ENCODE peak calls at places on chromosomes 3 and 15, in ten cellular contexts. Y, S, T, B, K, Q, G, D, U and C are unnamed samples. For H3K9me3, the result is how much of the 10 kb centered on the place peaks cover.

GRCh38 chr15:55916666-55917409 is 76.6 kb downstream of the NEDD4 start:
- DNase-seq in B (no peak), S (no peak), K (no peak), T (no peak), U (peak), G (no peak), Q (no peak), D (no peak), Y (no peak), C (no peak)

GRCh38 chr3:12004741-12005513 is 739 bp downstream of the SYN2 start:
- DNase-seq in Y (no peak), T (no peak), S (no peak), D (no peak), Q (no peak), K (no peak), G (no peak), B (peak), U (no peak), C (peak)

GRCh38 chr3:61725851-61726333 is 164.5 kb downstream of the PTPRG start:
- DNase-seq in G (no peak), U (peak), K (peak), B (no peak), Y (no peak), Q (no peak), T (no peak), S (peak), D (no peak), C (no peak)

GRCh38 chr3:55434789-55435188 is 52.3 kb downstream of the WNT5A start:
- DNase-seq in K (peak), B (no peak), T (no peak), S (peak), G (no peak), Q (no peak), U (peak), Y (no peak), D (no peak), C (no peak)

GRCh38 chr15:67832031-67832551 is 6.8 kb downstream of the SKOR1 start:
- DNase-seq in U (no peak), K (peak), B (no peak), D (no peak), G (peak), T (no peak), Q (no peak), S (no peak), Y (peak), C (no peak)

GRCh38 chr15:36757189-36757814 is 177.9 kb downstream of the CDIN1 start:
- DNase-seq in T (no peak), U (peak), S (no peak), G (no peak), Q (no peak), Y (no peak), B (no peak), D (no peak), K (no peak), C (no peak)

GRCh38 chr15:85541744-85542143 is 161.3 kb downstream of the AKAP13 start:
- DNase-seq in T (no peak), U (peak), S (no peak), B (no peak), K (no peak), G (no peak), D (no peak), Y (no peak), Q (no peak), C (no peak)

GRCh38 chr15:52067545-52067926 is 45.0 kb downstream of the BCL2L10 start:
- DNase-seq in S (no peak), Y (no peak), T (no peak), D (no peak), K (no peak), B (no peak), G (no peak), Q (no peak), U (peak), C (no peak)

GRCh38 chr15:68252925-68253534 is 23.5 kb upstream of the CLN6 start:
- DNase-seq in T (peak), D (peak), K (peak), B (no peak), S (peak), Q (peak), Y (no peak), G (no peak), U (peak), C (no peak)

GRCh38 chr3:14439501-14440167 is 37.2 kb downstream of the SLC6A6 start:
- DNase-seq in U (no peak), S (peak), Y (no peak), Q (peak), D (peak), K (peak), G (peak), T (no peak), B (peak), C (peak)

GRCh38 chr15:70320077-70320830 is 222.5 kb upstream of the TLE3 start:
- DNase-seq in G (no peak), B (no peak), D (peak), S (no peak), T (no peak), U (no peak), Y (no peak), Q (no peak), K (no peak), C (no peak)

GRCh38 chr3:155262295-155262694 is 31.2 kb downstream of the STRIT1 start:
- DNase-seq in T (no peak), Y (no peak), S (no peak), U (peak), D (no peak), Q (no peak), B (no peak), K (no peak), G (no peak), C (no peak)

GRCh38 chr3:2915826-2916225 is 194.3 kb downstream of the IL5RA start:
- DNase-seq in B (no peak), K (no peak), G (no peak), T (no peak), S (no peak), Y (no peak), Q (no peak), U (no peak), D (no peak), C (no peak)

GRCh38 chr3:156553705-156554356 is 1.1 kb downstream of the SSR3 start:
- DNase-seq in Q (no peak), U (peak), K (no peak), S (peak), B (no peak), G (no peak), T (no peak), Y (no peak), D (no peak), C (no peak)

GRCh38 chr3:10962481-10963036 is 30.0 kb upstream of the SLC6A1 start:
- DNase-seq in Q (no peak), T (no peak), G (no peak), U (no peak), S (no peak), B (no peak), Y (no peak), D (no peak), K (peak), C (no peak)

GRCh38 chr3:197809356-197810020 is 18.4 kb downstream of the LRCH3 start:
- DNase-seq in Y (no peak), U (no peak), D (no peak), S (no peak), T (no peak), G (no peak), Q (no peak), B (no peak), K (no peak), C (no peak)

GRCh38 chr3:129827765-129828164 is 65.7 kb downstream of the TMCC1 start:
- DNase-seq in U (no peak), Q (no peak), G (no peak), D (no peak), B (no peak), K (peak), S (no peak), T (no peak), Y (no peak), C (peak)

GRCh38 chr3:187263270-187263669 is 28.3 kb downstream of the MASP1 start:
- DNase-seq in U (no peak), Y (no peak), S (no peak), Q (no peak), D (no peak), T (no peak), K (no peak), G (no peak), B (no peak), C (no peak)

GRCh38 chr3:110881069-110881468 is 190.5 kb upstream of the NECTIN3 start:
- DNase-seq in K (peak), S (peak), Q (peak), U (peak), B (no peak), T (no peak), G (peak), Y (peak), D (peak), C (no peak)

GRCh38 chr3:58672451-58672850 is 5.9 kb upstream of the FAM3D start:
- DNase-seq in Y (no peak), T (no peak), D (peak), U (no peak), S (peak), K (peak), Q (no peak), G (no peak), B (no peak), C (no peak)

GRCh38 chr15:90301901-90302300 is 36.4 kb downstream of the NGRN start:
- DNase-seq in B (no peak), K (no peak), T (no peak), S (peak), U (no peak), Y (no peak), G (no peak), Q (no peak), D (no peak), C (no peak)

GRCh38 chr15:100762289-100762688 is 117.3 kb upstream of the ALDH1A3 start:
- DNase-seq in Y (no peak), K (no peak), S (no peak), Q (no peak), U (no peak), B (no peak), T (no peak), G (peak), D (no peak), C (no peak)

GRCh38 chr3:115436767-115437301 is 186.5 kb upstream of the GAP43 start:
- DNase-seq in D (no peak), U (peak), G (no peak), S (no peak), K (no peak), T (peak), B (no peak), Y (no peak), Q (no peak), C (no peak)

GRCh38 chr3:179750720-179751328 is 98.0 kb downstream of the USP13 start:
- DNase-seq in K (no peak), T (no peak), G (no peak), Q (no peak), S (no peak), B (no peak), U (no peak), D (no peak), Y (no peak), C (no peak)

GRCh38 chr3:162348912-162349311 is 852.3 kb downstream of the OTOL1 start:
- DNase-seq in G (no peak), K (no peak), T (no peak), U (no peak), D (no peak), Y (no peak), B (no peak), Q (no peak), S (no peak), C (no peak)

GRCh38 chr3:33313331-33313730 is 36.1 kb downstream of the FBXL2 start:
- DNase-seq in S (no peak), G (no peak), U (no peak), D (no peak), Y (no peak), Q (no peak), K (no peak), T (no peak), B (no peak), C (no peak)

GRCh38 chr3:35505181-35505580 is 134.1 kb upstream of the ARPP21 start:
- DNase-seq in Q (no peak), U (no peak), B (no peak), T (no peak), Y (no peak), S (no peak), G (peak), K (no peak), D (peak), C (no peak)

GRCh38 chr15:60854858-60855568 is 374.1 kb downstream of the RORA start:
- DNase-seq in B (no peak), T (no peak), Q (no peak), S (no peak), Y (no peak), G (no peak), K (no peak), D (no peak), U (peak), C (no peak)

GRCh38 chr15:63922551-63923315 is 89.0 kb upstream of the HERC1 start:
- DNase-seq in Q (no peak), D (no peak), T (no peak), B (no peak), G (no peak), K (no peak), S (no peak), U (no peak), Y (no peak), C (peak)

GRCh38 chr15:38012894-38013293 is 78.5 kb downstream of the TMCO5A start:
- DNase-seq in B (no peak), T (no peak), S (no peak), G (no peak), U (no peak), K (no peak), Q (no peak), Y (no peak), D (no peak), C (no peak)

GRCh38 chr3:99842826-99843589 is 25.3 kb downstream of the CMSS1 start:
- DNase-seq in G (no peak), K (peak), Y (no peak), T (no peak), U (peak), D (no peak), S (no peak), Q (no peak), B (no peak), C (no peak)

GRCh38 chr3:16113704-16114103 is 60.8 kb upstream of the GALNT15 start:
- DNase-seq in Y (no peak), D (no peak), K (no peak), U (peak), B (no peak), Q (no peak), G (no peak), S (no peak), T (no peak), C (no peak)

GRCh38 chr3:192861972-192862371 is 55.7 kb downstream of the MB21D2 start:
- DNase-seq in T (no peak), S (no peak), D (no peak), Q (no peak), B (no peak), U (no peak), Y (no peak), G (no peak), K (no peak), C (no peak)

GRCh38 chr3:177157492-177157891 is 39.8 kb downstream of the TBL1XR1 start:
- DNase-seq in S (no peak), K (no peak), G (no peak), B (no peak), Y (no peak), Q (no peak), U (no peak), T (no peak), D (no peak), C (no peak)

GRCh38 chr3:177150218-177150916 is 46.9 kb downstream of the TBL1XR1 start:
- DNase-seq in K (no peak), T (no peak), D (no peak), Y (no peak), Q (no peak), G (no peak), S (no peak), U (no peak), B (no peak), C (no peak)

GRCh38 chr3:177150970-177151627 is 46.2 kb downstream of the TBL1XR1 start:
- DNase-seq in Y (no peak), G (no peak), Q (no peak), D (no peak), K (no peak), B (no peak), T (no peak), U (peak), S (no peak), C (no peak)

GRCh38 chr3:177154733-177155132 is 42.5 kb downstream of the TBL1XR1 start:
- DNase-seq in T (no peak), G (no peak), B (no peak), K (no peak), U (no peak), Q (no peak), S (no peak), D (no peak), Y (no peak), C (no peak)
- H3K4me3 ChIP-seq in T (no peak), G (no peak), B (no peak), K (no peak), U (no peak), Q (no peak), S (no peak), D (no peak), Y (no peak), C (no peak)

DNA sequence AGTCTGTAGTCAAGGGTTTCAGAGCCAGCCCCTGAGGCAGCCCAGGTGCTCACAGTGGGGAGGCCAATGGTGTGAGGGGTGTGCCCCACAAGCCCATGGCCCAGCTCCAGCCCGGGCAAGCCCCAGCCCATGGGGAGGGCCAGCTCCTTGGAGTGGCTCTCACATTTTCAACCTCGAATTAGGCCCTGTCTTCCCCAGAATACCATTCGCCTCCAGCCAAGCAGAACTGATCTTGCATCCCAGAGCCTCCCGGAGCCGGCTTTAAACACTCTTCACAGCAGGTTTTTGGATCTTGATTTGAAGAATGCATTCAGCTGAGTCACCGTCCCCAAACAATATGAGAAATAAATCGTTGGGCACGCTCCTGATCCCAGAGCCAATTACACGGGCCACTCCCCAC is 23.7 kb downstream of the TPRA1 start:
- DNase-seq in Q (no peak), K (no peak), D (no peak), Y (no peak), U (no peak), S (no peak), T (no peak), G (no peak), B (no peak), C (no peak)
- TF ChIP-seq CTCF in Q (no peak), K (no peak), D (no peak), Y (no peak), U (no peak), S (no peak), T (no peak), G (no peak), B (no peak), C (no peak)

GRCh38 chr3:176347424-176348146 is 849.7 kb downstream of the TBL1XR1 start:
- DNase-seq in G (no peak), U (no peak), Q (no peak), Y (no peak), B (no peak), S (no peak), T (no peak), K (no peak), D (no peak), C (no peak)
- H3K9me3 ChIP-seq in G (under half), U (under half), Q (under half), Y (under half), B (under half), S (under half), T (under half), K (under half), D (under half), C (under half)

DNA sequence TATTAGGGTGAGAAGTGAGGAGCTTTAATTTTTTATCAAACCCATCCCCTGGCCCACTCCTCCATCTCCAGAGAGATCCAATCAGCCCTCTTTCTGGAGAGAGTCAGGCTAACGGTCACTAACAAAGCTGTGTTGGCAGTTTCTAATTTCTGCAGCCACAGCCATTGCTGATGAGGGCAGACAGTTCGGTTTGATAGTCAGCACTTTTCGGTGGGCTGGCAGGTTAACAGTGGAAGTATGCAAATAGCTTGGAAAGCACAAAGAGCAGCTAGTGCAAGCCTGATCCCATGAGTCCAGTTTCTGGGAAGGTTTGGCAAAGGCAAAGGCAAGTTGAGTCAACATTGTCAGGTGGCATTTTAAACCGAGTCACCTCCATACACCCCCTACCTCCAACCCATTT is 1.8 kb downstream of the CCR1 start:
- DNase-seq in U (peak), G (no peak), Q (no peak), Y (no peak), K (no peak), D (no peak), T (no peak), S (no peak), B (no peak), C (no peak)
- H3K4me3 ChIP-seq in U (no peak), G (peak), Q (no peak), Y (no peak), K (no peak), D (no peak), T (no peak), S (no peak), B (no peak), C (peak)

GRCh38 chr3:24365168-24365567 is 129.5 kb downstream of the THRB start:
- DNase-seq in Q (no peak), K (peak), D (peak), G (peak), T (peak), S (peak), B (peak), U (peak), Y (peak), C (peak)
- TF ChIP-seq CTCF in Q (no peak), K (no peak), D (peak), G (peak), T (peak), S (no peak), B (no peak), U (no peak), Y (no peak), C (no peak)

GRCh38 chr15:25403771-25404170 is 35.1 kb downstream of the UBE3A start:
- DNase-seq in T (no peak), B (no peak), G (no peak), Q (no peak), U (no peak), Y (no peak), D (no peak), K (no peak), S (no peak), C (no peak)

GRCh38 chr15:25407950-25408349 is 30.9 kb downstream of the UBE3A start:
- DNase-seq in T (no peak), Q (no peak), G (no peak), S (no peak), B (no peak), Y (no peak), K (no peak), U (no peak), D (no peak), C (no peak)

GRCh38 chr15:25408428-25408827 is 30.4 kb downstream of the UBE3A start:
- DNase-seq in G (no peak), Y (no peak), U (no peak), S (no peak), T (no peak), K (no peak), D (no peak), Q (no peak), B (no peak), C (no peak)

GRCh38 chr15:25408929-25409328 is 29.9 kb downstream of the UBE3A start:
- DNase-seq in U (no peak), S (no peak), D (no peak), Q (no peak), T (no peak), G (no peak), B (no peak), K (peak), Y (no peak), C (no peak)

GRCh38 chr15:25406846-25407245 is 32.0 kb downstream of the UBE3A start:
- DNase-seq in Q (no peak), T (no peak), G (no peak), Y (no peak), B (no peak), K (no peak), U (no peak), S (no peak), D (no peak), C (no peak)
- H3K9me3 ChIP-seq in Q (under half), T (under half), G (under half), Y (under half), B (under half), K (under half), U (under half), S (under half), D (under half), C (under half)

GRCh38 chr3:133928136-133928893 is 32.6 kb upstream of the RAB6B start:
- DNase-seq in T (no peak), D (no peak), K (no peak), S (no peak), G (no peak), U (no peak), B (no peak), Y (no peak), Q (no peak), C (no peak)
- H3K4me3 ChIP-seq in T (no peak), D (no peak), K (no peak), S (no peak), G (peak), U (no peak), B (no peak), Y (no peak), Q (no peak), C (no peak)

GRCh38 chr15:98146031-98146430 is 185.5 kb downstream of the ARRDC4 start:
- DNase-seq in D (no peak), B (no peak), U (no peak), Y (no peak), K (no peak), Q (no peak), G (no peak), S (no peak), T (no peak), C (no peak)

GRCh38 chr15:98143116-98143515 is 182.6 kb downstream of the ARRDC4 start:
- DNase-seq in Y (no peak), T (no peak), K (no peak), B (no peak), D (no peak), U (no peak), S (no peak), Q (no peak), G (no peak), C (no peak)

GRCh38 chr15:98139337-98139736 is 178.8 kb downstream of the ARRDC4 start:
- DNase-seq in Y (no peak), Q (no peak), B (no peak), G (no peak), U (no peak), K (no peak), S (no peak), T (no peak), D (no peak), C (no peak)

GRCh38 chr15:98144388-98144787 is 183.9 kb downstream of the ARRDC4 start:
- DNase-seq in U (peak), Y (no peak), B (no peak), T (no peak), S (no peak), G (no peak), Q (no peak), K (no peak), D (no peak), C (no peak)

GRCh38 chr15:98142584-98142983 is 182.1 kb downstream of the ARRDC4 start:
- DNase-seq in Q (no peak), B (no peak), D (no peak), Y (no peak), S (no peak), G (no peak), K (no peak), U (no peak), T (no peak), C (no peak)
- TF ChIP-seq CTCF in Q (no peak), B (no peak), D (no peak), Y (no peak), S (no peak), G (no peak), K (no peak), U (no peak), T (no peak), C (no peak)